ENCODE peak calls at places on chromosomes 1 and 21, in five cellular contexts. L is left ventricle myocardium superior, W is HEK293T, Q is GM19239, Y is activated T-cell treated with anti-CD3 and anti-CD28 coated beads for 24 hours. G is an unnamed sample.

GRCh38 chr1:40703316-40703715 is 11.8 kb downstream of the NFYC start:
- DNase-seq in Q (no peak), L (no peak), W (no peak), Y (no peak), G (no peak)

GRCh38 chr21:19011448-19011847 is 607.9 kb upstream of the TMPRSS15 start:
- DNase-seq in Q (no peak), Y (no peak), L (peak), W (no peak), G (peak)

GRCh38 chr1:85438353-85438752 is 26.6 kb downstream of the DDAH1 start:
- DNase-seq in L (no peak), W (no peak), Q (no peak), Y (no peak), G (peak)

GRCh38 chr1:151871284-151872030 is 17.9 kb upstream of the THEM5 start:
- DNase-seq in W (no peak), L (no peak), Y (no peak), Q (no peak), G (no peak)

GRCh38 chr1:32274646-32275340 is 17.1 kb upstream of the HDAC1 start:
- DNase-seq in L (no peak), Q (no peak), Y (no peak), W (no peak), G (no peak)

GRCh38 chr1:186873687-186874086 is 44.9 kb downstream of the PLA2G4A start:
- DNase-seq in L (no peak), W (no peak), Q (no peak), Y (no peak), G (no peak)

GRCh38 chr1:218669431-218669830 is 324.3 kb downstream of the TGFB2 start:
- DNase-seq in W (no peak), Y (no peak), Q (no peak), L (no peak), G (no peak)

GRCh38 chr1:207866471-207867135 is 44.3 kb downstream of the CD34 start:
- DNase-seq in Y (no peak), L (peak), Q (no peak), W (no peak), G (peak)

GRCh38 chr1:48214820-48215219 is 7.7 kb upstream of the SLC5A9 start:
- DNase-seq in Q (no peak), W (no peak), Y (no peak), L (no peak), G (no peak)

GRCh38 chr1:214281030-214281901 is at the start of gene SMYD2:
- DNase-seq in Q (peak), Y (peak), W (peak), L (peak), G (peak)

GRCh38 chr1:55957233-55957632 is 622.1 kb downstream of the PLPP3 start:
- DNase-seq in L (no peak), W (no peak), Y (no peak), Q (no peak), G (no peak)

GRCh38 chr1:40786995-40787705 is 3.6 kb downstream of the KCNQ4 start:
- DNase-seq in Q (no peak), Y (no peak), L (no peak), W (no peak), G (no peak)

GRCh38 chr1:151914076-151914475 is 4.8 kb upstream of the THEM4 start:
- DNase-seq in L (no peak), Y (no peak), W (no peak), Q (no peak), G (no peak)

GRCh38 chr1:7679159-7679872 is 91.8 kb upstream of the VAMP3 start:
- DNase-seq in Y (no peak), W (no peak), L (no peak), Q (no peak), G (no peak)

GRCh38 chr1:219273088-219273686 is 99.5 kb downstream of the LYPLAL1 start:
- DNase-seq in Q (no peak), W (no peak), L (no peak), Y (no peak), G (no peak)

GRCh38 chr1:5847013-5847654 is 145.1 kb downstream of the NPHP4 start:
- DNase-seq in Q (no peak), L (no peak), Y (no peak), W (peak), G (no peak)

GRCh38 chr1:66276229-66276628 is 257.7 kb upstream of the SGIP1 start:
- DNase-seq in W (no peak), Y (peak), L (no peak), Q (peak), G (no peak)